ENCODE peak calls at places on chromosomes 5 and 9, in seven cellular contexts. Z is IMR-90, C is MM.1S, M is mammary epithelial cell, P is GM23248, F is astrocyte, W is fibroblast of lung. S is an unnamed sample.

GRCh38 chr9:111959468-111959941 is 62.9 kb downstream of the UGCG start:
- DNase-seq in Z (peak), F (peak), P (peak), C (no peak), W (peak), M (peak), S (peak)

GRCh38 chr9:131840751-131841702 is 101.2 kb upstream of the RAPGEF1 start:
- DNase-seq in C (no peak), P (no peak), Z (no peak), F (no peak), W (no peak), M (no peak), S (peak)

GRCh38 chr9:134367796-134368490 is 41.7 kb downstream of the RXRA start:
- DNase-seq in C (peak), F (no peak), P (no peak), Z (no peak), W (no peak), M (no peak), S (no peak)

GRCh38 chr9:134346840-134347239 is 20.6 kb downstream of the RXRA start:
- DNase-seq in Z (no peak), P (no peak), C (no peak), M (no peak), W (no peak), F (no peak), S (no peak)

GRCh38 chr9:123607987-123608565 is 252.1 kb downstream of the CRB2 start:
- DNase-seq in M (no peak), C (peak), F (no peak), W (no peak), Z (no peak), P (no peak), S (no peak)

GRCh38 chr5:80760178-80760577 is 105.4 kb upstream of the DHFR start:
- DNase-seq in M (no peak), W (no peak), C (no peak), F (no peak), Z (no peak), P (no peak), S (no peak)

GRCh38 chr9:35448511-35448910 is 41.4 kb upstream of the RUSC2 start:
- DNase-seq in F (peak), Z (no peak), C (no peak), P (no peak), M (no peak), W (no peak), S (no peak)

GRCh38 chr9:89993678-89994630 is 389.1 kb downstream of the GADD45G start:
- DNase-seq in Z (no peak), F (no peak), M (no peak), C (no peak), W (no peak), P (peak), S (no peak)

GRCh38 chr5:134224905-134225779 is 731 bp downstream of the PPP2CA start:
- DNase-seq in F (peak), Z (peak), W (peak), M (peak), P (peak), C (peak), S (peak)

GRCh38 chr5:135625486-135625885 is 46.7 kb upstream of the CXCL14 start:
- DNase-seq in P (no peak), W (no peak), F (no peak), C (no peak), M (no peak), Z (no peak), S (no peak)

GRCh38 chr5:74538206-74538661 is 102.3 kb downstream of the ENC1 start:
- DNase-seq in W (peak), Z (peak), P (peak), M (no peak), C (no peak), F (no peak), S (peak)

GRCh38 chr9:93300585-93301081 is 116.7 kb downstream of the WNK2 start:
- DNase-seq in P (no peak), M (no peak), F (no peak), C (no peak), W (no peak), Z (no peak), S (peak)

GRCh38 chr9:4299006-4299795 is 667 bp downstream of the GLIS3 start:
- DNase-seq in C (peak), Z (peak), F (peak), M (peak), W (peak), P (peak), S (peak)

GRCh38 chr5:113378081-113378480 is 56.7 kb downstream of the TSSK1B start:
- DNase-seq in C (peak), F (peak), P (no peak), M (no peak), Z (no peak), W (no peak), S (no peak)

GRCh38 chr9:111854799-111855198 is 41.8 kb upstream of the UGCG start:
- DNase-seq in C (no peak), M (no peak), P (peak), Z (peak), F (no peak), W (peak), S (no peak)

GRCh38 chr5:98804066-98804465 is 30.6 kb downstream of the RGMB start:
- DNase-seq in C (no peak), Z (no peak), M (peak), F (no peak), P (no peak), W (no peak), S (no peak)

GRCh38 chr5:44546283-44546682 is 157.1 kb upstream of the FGF10 start:
- DNase-seq in Z (peak), C (no peak), W (peak), M (peak), P (peak), F (peak), S (peak)

GRCh38 chr9:110578575-110578895 is 1.0 kb downstream of the SVEP1 start:
- DNase-seq in W (peak), C (no peak), P (no peak), F (no peak), Z (no peak), M (peak), S (peak)

GRCh38 chr5:21452429-21452828 is 1400.7 kb downstream of the CDH12 start:
- DNase-seq in C (no peak), W (peak), M (no peak), Z (no peak), F (no peak), P (peak), S (no peak)

GRCh38 chr5:116864157-116864837 is 289.7 kb upstream of the SEMA6A start:
- DNase-seq in P (no peak), W (no peak), C (no peak), M (no peak), Z (no peak), F (peak), S (peak)

GRCh38 chr9:131398204-131398603 is 4.3 kb downstream of the PRRC2B start:
- DNase-seq in Z (no peak), C (peak), W (no peak), F (peak), M (peak), P (no peak), S (no peak)

GRCh38 chr9:136339173-136339957 is 12.0 kb downstream of the GPSM1 start:
- DNase-seq in F (no peak), W (peak), C (peak), P (peak), Z (peak), M (peak), S (peak)

GRCh38 chr9:38016375-38017120 is 52.5 kb downstream of the SHB start:
- DNase-seq in P (peak), W (no peak), Z (peak), C (no peak), F (peak), M (peak), S (peak)

GRCh38 chr5:154830596-154830995 is 19.8 kb downstream of the FAXDC2 start:
- DNase-seq in F (no peak), Z (no peak), P (no peak), C (no peak), M (peak), W (no peak), S (no peak)

GRCh38 chr9:3674561-3674960 is 148.8 kb upstream of the RFX3 start:
- DNase-seq in P (no peak), C (no peak), M (no peak), F (no peak), W (no peak), Z (no peak), S (no peak)

GRCh38 chr5:72600401-72600981 is 93.3 kb upstream of the ZNF366 start:
- DNase-seq in C (no peak), Z (peak), P (peak), W (peak), F (peak), M (peak), S (peak)

GRCh38 chr5:107869459-107870115 is 198.8 kb upstream of the EFNA5 start:
- DNase-seq in C (no peak), F (peak), Z (peak), W (peak), P (peak), M (peak), S (peak)

DNA sequence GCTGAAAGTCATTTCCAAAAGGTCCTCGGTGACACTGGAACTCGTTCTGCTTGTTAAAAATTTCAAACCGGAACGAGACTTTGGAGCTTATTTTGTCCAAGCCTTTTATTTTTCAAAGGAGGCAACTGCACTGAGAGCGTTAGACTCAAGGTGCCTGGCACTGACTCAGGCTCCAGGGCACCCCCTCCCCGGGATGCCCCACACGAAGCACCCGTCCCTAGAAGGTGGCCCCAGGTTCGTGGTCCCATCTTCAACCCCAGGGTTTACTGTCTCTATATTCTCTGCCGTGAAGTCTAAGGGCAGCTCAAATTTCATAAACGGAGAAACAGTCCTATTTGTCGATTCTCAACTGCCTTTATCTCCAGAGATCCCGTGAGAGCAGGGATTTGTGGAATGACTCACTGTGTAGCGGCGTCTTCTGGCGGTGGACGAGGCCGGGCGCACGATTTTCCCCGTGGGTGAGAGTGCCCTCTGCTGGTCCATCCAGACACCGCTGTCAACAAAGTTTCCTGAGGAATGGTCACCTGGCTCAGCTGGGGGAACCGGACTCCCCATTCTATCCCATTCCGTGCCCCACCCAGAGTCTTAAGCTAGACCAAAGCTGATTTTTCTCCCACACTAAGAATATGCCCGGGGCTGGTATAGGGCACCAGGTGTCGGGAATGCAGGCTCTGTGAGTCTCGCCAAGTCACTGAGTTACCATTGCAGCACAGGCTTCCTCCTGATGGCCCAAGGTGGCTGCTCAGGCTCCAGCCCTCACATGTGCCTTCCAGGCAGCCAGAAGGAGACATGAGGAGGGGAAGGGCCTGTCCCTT is 27.1 kb upstream of the SLC6A19 start:
- DNase-seq in W (peak), M (peak), C (peak), Z (peak), F (peak), P (peak), S (peak)
- H2AFZ ChIP-seq in W (no peak), M (no peak), C (peak), Z (peak), F (no peak), P (peak), S (no peak)

GRCh38 chr9:1978941-1979340 is 36.2 kb upstream of the SMARCA2 start:
- DNase-seq in Z (peak), M (peak), F (peak), C (no peak), P (peak), W (peak), S (no peak)
- H3K4me2 ChIP-seq in Z (peak), M (no peak), F (no peak), C (no peak), P (peak), W (peak), S (peak)

GRCh38 chr9:118575341-118576070 is 793.7 kb downstream of the BRINP1 start:
- DNase-seq in M (peak), C (no peak), P (peak), W (no peak), F (peak), Z (no peak), S (no peak)
- H2AFZ ChIP-seq in M (peak), C (no peak), P (peak), W (no peak), F (no peak), Z (no peak), S (peak)

GRCh38 chr5:179920175-179920574 is 12.5 kb upstream of the TBC1D9B start:
- DNase-seq in P (no peak), M (no peak), C (no peak), Z (no peak), W (no peak), F (no peak), S (no peak)
- H3K4me2 ChIP-seq in P (no peak), M (no peak), C (no peak), Z (no peak), W (no peak), F (no peak), S (no peak)

GRCh38 chr9:106146066-106146840 is 451.9 kb downstream of the TMEM38B start:
- DNase-seq in M (no peak), Z (no peak), F (no peak), W (no peak), P (no peak), C (no peak), S (no peak)
- H2AFZ ChIP-seq in M (no peak), Z (no peak), F (no peak), W (no peak), P (no peak), C (no peak), S (no peak)

GRCh38 chr5:93072831-93073459 is 508.1 kb downstream of the NR2F1-AS1 start:
- DNase-seq in P (peak), F (peak), W (peak), M (peak), Z (peak), C (no peak), S (no peak)
- H3K4me2 ChIP-seq in P (peak), F (peak), W (no peak), M (peak), Z (no peak), C (no peak), S (no peak)

DNA sequence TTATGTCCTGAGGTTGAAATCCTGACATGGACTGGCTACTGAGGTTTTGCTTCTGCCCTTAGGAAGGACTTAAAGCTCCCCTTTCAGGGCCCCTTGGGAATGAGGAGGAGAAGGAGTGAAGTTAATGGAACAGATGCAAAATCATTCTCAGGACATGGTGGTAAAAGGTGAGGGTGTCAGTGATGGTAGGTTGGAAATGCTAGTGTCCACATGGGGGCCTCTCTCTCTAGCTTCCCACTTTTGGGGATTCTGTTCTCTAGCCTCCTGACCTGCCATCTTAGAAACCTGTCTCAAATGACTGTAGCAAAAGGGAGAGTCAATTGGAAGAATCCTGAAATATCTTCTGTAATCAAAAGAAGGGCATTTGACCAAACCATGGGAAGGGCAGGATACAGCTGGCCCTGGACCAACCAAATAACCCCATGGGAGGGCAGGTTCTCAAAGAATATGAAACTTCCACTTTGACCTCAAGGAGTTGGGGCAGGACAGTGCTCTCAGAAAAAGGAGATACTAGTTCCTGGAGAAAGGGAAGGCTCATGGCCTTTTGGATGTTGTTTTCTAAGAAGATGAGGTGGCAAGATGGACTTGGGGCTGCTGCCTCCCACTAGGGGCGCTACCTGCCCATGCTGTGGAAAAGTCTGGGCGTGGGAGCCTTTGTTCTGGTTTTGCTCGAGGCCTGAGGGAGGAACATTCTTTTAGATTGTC is 21.2 kb upstream of the MLANA start:
- DNase-seq in F (no peak), C (no peak), Z (no peak), M (no peak), W (no peak), P (peak), S (peak)
- H2AFZ ChIP-seq in F (no peak), C (no peak), Z (no peak), M (peak), W (no peak), P (no peak), S (no peak)

S was measured in osteoblast.